ENCODE peak calls at places on chromosomes 16 and 17, in four cellular contexts. One of them, this sample, is unnamed. For H3K36me3, the result is how much of the 10 kb centered on the place peaks cover.

GRCh38 chr17:61784510-61784909 is 78.8 kb downstream of the BRIP1 start:
- DNase-seq in Peyer's patch: no peak
- DNase-seq in heart right ventricle: no peak
- DNase-seq in breast epithelium: no peak
- DNase-seq in this sample: no peak

GRCh38 chr16:85381738-85382592 is 231.2 kb upstream of the GSE1 start:
- DNase-seq in Peyer's patch: no peak
- DNase-seq in breast epithelium: no peak
- DNase-seq in heart right ventricle: peak
- DNase-seq in this sample: no peak

GRCh38 chr17:29593546-29594440 is 861 bp downstream of the ANKRD13B start:
- DNase-seq in Peyer's patch: peak
- DNase-seq in heart right ventricle: peak
- DNase-seq in breast epithelium: no peak
- DNase-seq in this sample: no peak

GRCh38 chr16:75246504-75247205 is 4.8 kb downstream of the BCAR1 start:
- DNase-seq in heart right ventricle: no peak
- DNase-seq in breast epithelium: no peak
- DNase-seq in Peyer's patch: no peak
- DNase-seq in this sample: no peak

GRCh38 chr17:4956493-4957061 is 5.7 kb downstream of the ENO3 start:
- DNase-seq in heart right ventricle: no peak
- DNase-seq in breast epithelium: no peak
- DNase-seq in Peyer's patch: no peak
- DNase-seq in this sample: peak

GRCh38 chr17:13786000-13786598 is 184.4 kb upstream of the HS3ST3A1 start:
- DNase-seq in Peyer's patch: no peak
- DNase-seq in heart right ventricle: no peak
- DNase-seq in breast epithelium: no peak
- DNase-seq in this sample: no peak

GRCh38 chr16:4266372-4266771 is 6.5 kb downstream of the TFAP4 start:
- DNase-seq in breast epithelium: no peak
- DNase-seq in heart right ventricle: no peak
- DNase-seq in Peyer's patch: no peak
- DNase-seq in this sample: no peak

GRCh38 chr17:59753522-59754467 is 46.3 kb downstream of the VMP1 start:
- DNase-seq in heart right ventricle: no peak
- DNase-seq in Peyer's patch: no peak
- DNase-seq in breast epithelium: no peak
- DNase-seq in this sample: no peak

GRCh38 chr16:82629441-82630027 is 2.8 kb downstream of the CDH13 start:
- DNase-seq in heart right ventricle: no peak
- DNase-seq in breast epithelium: no peak
- DNase-seq in Peyer's patch: no peak
- DNase-seq in this sample: no peak

GRCh38 chr16:13856398-13856797 is 63.6 kb upstream of the ERCC4 start:
- DNase-seq in heart right ventricle: no peak
- DNase-seq in Peyer's patch: no peak
- DNase-seq in breast epithelium: no peak
- DNase-seq in this sample: no peak

GRCh38 chr17:35890774-35891155 is 10.6 kb upstream of the CCL5 start:
- DNase-seq in heart right ventricle: no peak
- DNase-seq in Peyer's patch: peak
- DNase-seq in breast epithelium: peak
- DNase-seq in this sample: peak

GRCh38 chr17:82106697-82107305 is 8.8 kb upstream of the FASN start:
- DNase-seq in Peyer's patch: no peak
- DNase-seq in heart right ventricle: no peak
- DNase-seq in breast epithelium: no peak
- DNase-seq in this sample: no peak

GRCh38 chr17:39462644-39463375 is 1.5 kb downstream of the CDK12 start:
- DNase-seq in heart right ventricle: no peak
- DNase-seq in Peyer's patch: peak
- DNase-seq in breast epithelium: no peak
- DNase-seq in this sample: no peak

GRCh38 chr16:821751-822150 is 21.2 kb upstream of the GNG13 start:
- DNase-seq in breast epithelium: no peak
- DNase-seq in heart right ventricle: no peak
- DNase-seq in Peyer's patch: no peak
- DNase-seq in this sample: no peak

GRCh38 chr17:31570231-31570630 is 178.8 kb downstream of the RAB11FIP4 start:
- DNase-seq in heart right ventricle: no peak
- DNase-seq in breast epithelium: no peak
- DNase-seq in Peyer's patch: no peak
- DNase-seq in this sample: no peak

GRCh38 chr16:57734925-57735754 is 430 bp upstream of the KATNB1 start:
- DNase-seq in heart right ventricle: peak
- DNase-seq in breast epithelium: peak
- DNase-seq in Peyer's patch: peak
- DNase-seq in this sample: peak

GRCh38 chr16:87068316-87068715 is 248.9 kb downstream of the C16orf95 start:
- DNase-seq in breast epithelium: no peak
- DNase-seq in Peyer's patch: no peak
- DNase-seq in heart right ventricle: no peak
- DNase-seq in this sample: no peak

GRCh38 chr16:49548571-49548970 is 175.0 kb downstream of the C16orf78 start:
- DNase-seq in heart right ventricle: no peak
- DNase-seq in Peyer's patch: no peak
- DNase-seq in breast epithelium: no peak
- DNase-seq in this sample: no peak

GRCh38 chr17:42679001-42679491 is 2.3 kb upstream of the PLEKHH3 start:
- DNase-seq in breast epithelium: peak
- DNase-seq in heart right ventricle: no peak
- DNase-seq in Peyer's patch: peak
- DNase-seq in this sample: peak

GRCh38 chr17:42846594-42847280 is 2.4 kb downstream of the AOC2 start:
- DNase-seq in heart right ventricle: no peak
- DNase-seq in breast epithelium: no peak
- DNase-seq in Peyer's patch: no peak
- DNase-seq in this sample: no peak

GRCh38 chr16:10619271-10619849 is 39.0 kb upstream of the EMP2 start:
- DNase-seq in Peyer's patch: peak
- DNase-seq in heart right ventricle: peak
- DNase-seq in breast epithelium: peak
- DNase-seq in this sample: no peak

GRCh38 chr16:27267037-27267677 is 1.4 kb downstream of the NSMCE1 start:
- DNase-seq in breast epithelium: no peak
- DNase-seq in Peyer's patch: peak
- DNase-seq in heart right ventricle: no peak
- DNase-seq in this sample: no peak

GRCh38 chr17:62781826-62782225 is 26.3 kb downstream of the MARCHF10 start:
- DNase-seq in heart right ventricle: no peak
- DNase-seq in Peyer's patch: no peak
- DNase-seq in breast epithelium: no peak
- DNase-seq in this sample: no peak

GRCh38 chr17:42016952-42017865 is at the start of gene DNAJC7:
- DNase-seq in heart right ventricle: peak
- DNase-seq in breast epithelium: peak
- DNase-seq in Peyer's patch: peak
- DNase-seq in this sample: peak

GRCh38 chr16:67378642-67379041 is 14.7 kb downstream of the TPPP3 start:
- DNase-seq in breast epithelium: no peak
- DNase-seq in Peyer's patch: no peak
- DNase-seq in heart right ventricle: no peak
- DNase-seq in this sample: no peak

GRCh38 chr16:87391950-87392822 is at the start of gene MAP1LC3B:
- DNase-seq in Peyer's patch: peak
- DNase-seq in breast epithelium: peak
- DNase-seq in heart right ventricle: peak
- DNase-seq in this sample: peak

GRCh38 chr16:27319257-27319965 is 5.6 kb downstream of the IL4R start:
- DNase-seq in heart right ventricle: no peak
- DNase-seq in breast epithelium: no peak
- DNase-seq in Peyer's patch: peak
- DNase-seq in this sample: no peak

GRCh38 chr16:70508752-70509151 is 14.6 kb downstream of the COG4 start:
- DNase-seq in heart right ventricle: no peak
- DNase-seq in Peyer's patch: no peak
- DNase-seq in breast epithelium: no peak
- DNase-seq in this sample: no peak

GRCh38 chr16:86886651-86887050 is 308.3 kb downstream of the FOXL1 start:
- DNase-seq in heart right ventricle: no peak
- DNase-seq in breast epithelium: no peak
- DNase-seq in Peyer's patch: no peak
- DNase-seq in this sample: no peak

GRCh38 chr16:10103700-10104099 is 78.5 kb downstream of the GRIN2A start:
- DNase-seq in heart right ventricle: no peak
- DNase-seq in Peyer's patch: no peak
- DNase-seq in breast epithelium: no peak
- DNase-seq in this sample: no peak

GRCh38 chr17:36835036-36835435 is 102.2 kb upstream of the LHX1 start:
- DNase-seq in heart right ventricle: no peak
- DNase-seq in breast epithelium: no peak
- DNase-seq in Peyer's patch: no peak
- DNase-seq in this sample: no peak

GRCh38 chr17:69423450-69423849 is 9.0 kb downstream of the MAP2K6 start:
- DNase-seq in heart right ventricle: no peak
- DNase-seq in Peyer's patch: no peak
- DNase-seq in breast epithelium: no peak
- DNase-seq in this sample: no peak

GRCh38 chr17:11467639-11468038 is 130.6 kb upstream of the DNAH9 start:
- DNase-seq in heart right ventricle: no peak
- DNase-seq in breast epithelium: no peak
- DNase-seq in Peyer's patch: no peak
- DNase-seq in this sample: no peak

GRCh38 chr17:20010099-20010863 is 1.1 kb downstream of the SPECC1 start:
- DNase-seq in Peyer's patch: peak
- DNase-seq in heart right ventricle: peak
- DNase-seq in breast epithelium: no peak
- DNase-seq in this sample: peak

GRCh38 chr17:50618941-50619340 is 15.7 kb upstream of the ABCC3 start:
- DNase-seq in heart right ventricle: no peak
- DNase-seq in breast epithelium: no peak
- DNase-seq in Peyer's patch: no peak
- DNase-seq in this sample: no peak
- H3K27ac ChIP-seq in heart right ventricle: no peak
- H3K27ac ChIP-seq in breast epithelium: no peak
- H3K27ac ChIP-seq in Peyer's patch: no peak
- H3K27ac ChIP-seq in this sample: no peak

DNA sequence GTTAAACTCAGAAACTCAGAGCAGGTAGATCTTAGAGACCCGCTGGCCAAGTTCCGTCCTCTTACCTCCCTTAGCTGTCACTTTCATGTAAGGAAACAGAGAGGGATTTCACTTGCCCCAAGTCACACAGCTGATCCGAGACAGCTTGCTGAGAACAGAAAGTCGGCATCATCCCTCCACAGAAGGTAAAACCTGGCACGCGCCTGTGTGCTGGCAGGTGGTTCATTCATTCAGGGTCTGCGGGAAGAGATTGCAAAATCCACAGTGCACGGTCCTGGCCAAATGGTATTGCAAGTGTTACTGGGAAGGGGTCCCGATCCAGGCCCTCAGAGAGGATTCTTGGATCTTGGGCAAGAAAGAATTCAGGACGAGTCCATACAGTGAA is 139.4 kb upstream of the RPH3AL start:
- DNase-seq in heart right ventricle: no peak
- DNase-seq in breast epithelium: no peak
- DNase-seq in Peyer's patch: no peak
- DNase-seq in this sample: no peak
- H3K4me3 ChIP-seq in heart right ventricle: no peak
- H3K4me3 ChIP-seq in breast epithelium: no peak
- H3K4me3 ChIP-seq in Peyer's patch: no peak
- H3K4me3 ChIP-seq in this sample: no peak

DNA sequence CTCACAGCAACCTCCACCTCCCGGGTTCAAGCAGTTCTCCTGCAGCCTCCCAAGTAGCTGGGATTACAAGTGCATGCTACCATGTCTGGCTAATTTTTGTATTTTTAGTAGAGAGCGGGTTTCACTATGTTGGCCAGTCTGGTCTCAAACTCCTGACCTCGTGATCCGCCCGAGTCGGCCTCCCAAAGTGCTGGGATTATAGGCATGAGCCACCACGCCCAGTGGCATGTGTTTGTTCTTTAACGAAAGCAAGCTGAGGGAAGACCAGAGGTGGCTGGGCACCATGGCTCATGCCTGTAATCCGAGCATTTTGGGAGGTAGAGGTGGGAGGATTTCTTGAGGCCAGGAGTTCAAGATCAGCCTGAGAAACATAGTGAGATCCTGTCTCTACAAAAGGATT is 18.1 kb downstream of the TNFRSF13B start:
- DNase-seq in heart right ventricle: no peak
- DNase-seq in breast epithelium: no peak
- DNase-seq in Peyer's patch: peak
- DNase-seq in this sample: no peak
- H3K36me3 ChIP-seq in heart right ventricle: under half
- H3K36me3 ChIP-seq in breast epithelium: under half
- H3K36me3 ChIP-seq in Peyer's patch: under half
- H3K36me3 ChIP-seq in this sample: under half

GRCh38 chr16:48299471-48299870 is 52.1 kb upstream of the ABCC11 start:
- DNase-seq in Peyer's patch: no peak
- DNase-seq in breast epithelium: no peak
- DNase-seq in heart right ventricle: no peak
- DNase-seq in this sample: no peak
- H3K27ac ChIP-seq in Peyer's patch: no peak
- H3K27ac ChIP-seq in breast epithelium: no peak
- H3K27ac ChIP-seq in heart right ventricle: no peak
- H3K27ac ChIP-seq in this sample: no peak

GRCh38 chr17:1227917-1228751 is 42.1 kb upstream of the BHLHA9 start:
- DNase-seq in heart right ventricle: peak
- DNase-seq in Peyer's patch: peak
- DNase-seq in breast epithelium: no peak
- DNase-seq in this sample: no peak
- H3K4me3 ChIP-seq in heart right ventricle: peak
- H3K4me3 ChIP-seq in Peyer's patch: peak
- H3K4me3 ChIP-seq in breast epithelium: peak
- H3K4me3 ChIP-seq in this sample: no peak

DNA sequence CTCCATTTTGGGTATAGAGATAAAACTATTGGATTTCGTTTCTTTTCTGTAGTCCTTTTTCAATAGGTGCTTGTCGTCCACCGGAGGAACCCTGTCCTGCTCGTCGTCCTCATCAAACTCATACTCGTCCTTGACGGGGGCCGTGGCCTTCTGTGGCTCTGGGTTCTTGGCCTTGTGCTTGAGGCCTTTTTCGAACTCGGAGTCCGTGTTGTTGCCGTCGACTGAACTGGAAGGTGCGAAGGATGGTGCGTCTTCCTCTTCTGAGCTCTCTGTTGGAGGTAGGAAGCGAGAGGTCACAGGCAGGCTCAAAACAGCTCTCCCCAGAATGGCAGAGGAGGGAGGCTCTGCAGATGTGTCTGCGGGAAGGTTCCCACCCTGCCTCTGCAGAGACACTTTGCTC is 67.9 kb downstream of the ZNF778 start:
- DNase-seq in Peyer's patch: no peak
- DNase-seq in heart right ventricle: no peak
- DNase-seq in breast epithelium: no peak
- DNase-seq in this sample: no peak
- H3K36me3 ChIP-seq in Peyer's patch: under half
- H3K36me3 ChIP-seq in heart right ventricle: half or more
- H3K36me3 ChIP-seq in breast epithelium: under half
- H3K36me3 ChIP-seq in this sample: half or more